ENCODE peak calls at places on chromosomes 7 and 10, in nine cellular contexts. One of them, this sample, is unnamed.

GRCh38 chr10:118873738-118874105 is 119.0 kb upstream of the CACUL1 start:
- DNase-seq in uterus: no peak
- DNase-seq in left ventricle myocardium inferior: no peak
- DNase-seq in H9: no peak
- DNase-seq in GM06990: no peak
- DNase-seq in right atrium auricular region: no peak
- DNase-seq in colonic mucosa: no peak
- DNase-seq in NT2/D1: no peak
- DNase-seq in AG04450: no peak
- DNase-seq in this sample: no peak

GRCh38 chr10:53453196-53453595 is 680.6 kb upstream of the MBL2 start:
- DNase-seq in NT2/D1: no peak
- DNase-seq in left ventricle myocardium inferior: no peak
- DNase-seq in GM06990: no peak
- DNase-seq in colonic mucosa: no peak
- DNase-seq in H9: no peak
- DNase-seq in right atrium auricular region: no peak
- DNase-seq in AG04450: no peak
- DNase-seq in uterus: no peak
- DNase-seq in this sample: no peak

GRCh38 chr7:137667633-137668387 is 179.0 kb downstream of the DGKI start:
- DNase-seq in uterus: no peak
- DNase-seq in AG04450: peak; percentile 70
- DNase-seq in left ventricle myocardium inferior: no peak
- DNase-seq in colonic mucosa: no peak
- DNase-seq in NT2/D1: no peak
- DNase-seq in right atrium auricular region: no peak
- DNase-seq in H9: no peak
- DNase-seq in GM06990: no peak
- DNase-seq in this sample: no peak

GRCh38 chr10:74557098-74557497 is 269.3 kb upstream of the KAT6B start:
- DNase-seq in right atrium auricular region: no peak
- DNase-seq in AG04450: no peak
- DNase-seq in colonic mucosa: no peak
- DNase-seq in left ventricle myocardium inferior: no peak
- DNase-seq in H9: no peak
- DNase-seq in NT2/D1: no peak
- DNase-seq in uterus: no peak
- DNase-seq in GM06990: no peak
- DNase-seq in this sample: no peak

GRCh38 chr10:70847666-70848360 is 32.1 kb downstream of the SGPL1 start:
- DNase-seq in GM06990: no peak
- DNase-seq in NT2/D1: no peak
- DNase-seq in AG04450: no peak
- DNase-seq in colonic mucosa: no peak
- DNase-seq in left ventricle myocardium inferior: no peak
- DNase-seq in H9: no peak
- DNase-seq in uterus: no peak
- DNase-seq in right atrium auricular region: no peak
- DNase-seq in this sample: no peak

GRCh38 chr7:149826344-149827088 is 11.7 kb upstream of the ZNF862 start:
- DNase-seq in GM06990: no peak
- DNase-seq in right atrium auricular region: no peak
- DNase-seq in NT2/D1: no peak
- DNase-seq in colonic mucosa: no peak
- DNase-seq in uterus: no peak
- DNase-seq in AG04450: no peak
- DNase-seq in H9: no peak
- DNase-seq in left ventricle myocardium inferior: no peak
- DNase-seq in this sample: no peak

GRCh38 chr7:110539216-110539615 is 551.7 kb upstream of the LRRN3 start:
- DNase-seq in uterus: no peak
- DNase-seq in AG04450: peak; percentile 32
- DNase-seq in NT2/D1: no peak
- DNase-seq in colonic mucosa: no peak
- DNase-seq in right atrium auricular region: no peak
- DNase-seq in H9: no peak
- DNase-seq in GM06990: no peak
- DNase-seq in left ventricle myocardium inferior: no peak
- DNase-seq in this sample: no peak

GRCh38 chr10:95480901-95481491 is 80.2 kb downstream of the SORBS1 start:
- DNase-seq in colonic mucosa: no peak
- DNase-seq in GM06990: no peak
- DNase-seq in left ventricle myocardium inferior: no peak
- DNase-seq in H9: peak; percentile 42
- DNase-seq in NT2/D1: no peak
- DNase-seq in AG04450: no peak
- DNase-seq in uterus: no peak
- DNase-seq in right atrium auricular region: no peak
- DNase-seq in this sample: no peak

GRCh38 chr10:6140965-6141295 is 52.1 kb downstream of the RBM17 start:
- DNase-seq in colonic mucosa: no peak
- DNase-seq in NT2/D1: no peak
- DNase-seq in right atrium auricular region: no peak
- DNase-seq in GM06990: no peak
- DNase-seq in uterus: no peak
- DNase-seq in H9: no peak
- DNase-seq in left ventricle myocardium inferior: no peak
- DNase-seq in AG04450: no peak
- DNase-seq in this sample: no peak

GRCh38 chr10:6136215-6137201 is 47.7 kb downstream of the RBM17 start:
- DNase-seq in left ventricle myocardium inferior: no peak
- DNase-seq in colonic mucosa: no peak
- DNase-seq in NT2/D1: no peak
- DNase-seq in uterus: peak; percentile 12
- DNase-seq in AG04450: peak; percentile 32
- DNase-seq in GM06990: peak; percentile 72
- DNase-seq in H9: no peak
- DNase-seq in right atrium auricular region: no peak
- DNase-seq in this sample: no peak

GRCh38 chr10:6140141-6140841 is 51.5 kb downstream of the RBM17 start:
- DNase-seq in colonic mucosa: peak; percentile 49
- DNase-seq in uterus: no peak
- DNase-seq in H9: no peak
- DNase-seq in GM06990: no peak
- DNase-seq in AG04450: no peak
- DNase-seq in NT2/D1: no peak
- DNase-seq in left ventricle myocardium inferior: no peak
- DNase-seq in right atrium auricular region: no peak
- DNase-seq in this sample: no peak

GRCh38 chr10:6139470-6139869 is 50.6 kb downstream of the RBM17 start:
- DNase-seq in uterus: no peak
- DNase-seq in AG04450: no peak
- DNase-seq in right atrium auricular region: no peak
- DNase-seq in colonic mucosa: no peak
- DNase-seq in H9: no peak
- DNase-seq in GM06990: no peak
- DNase-seq in NT2/D1: no peak
- DNase-seq in left ventricle myocardium inferior: no peak
- DNase-seq in this sample: no peak

DNA sequence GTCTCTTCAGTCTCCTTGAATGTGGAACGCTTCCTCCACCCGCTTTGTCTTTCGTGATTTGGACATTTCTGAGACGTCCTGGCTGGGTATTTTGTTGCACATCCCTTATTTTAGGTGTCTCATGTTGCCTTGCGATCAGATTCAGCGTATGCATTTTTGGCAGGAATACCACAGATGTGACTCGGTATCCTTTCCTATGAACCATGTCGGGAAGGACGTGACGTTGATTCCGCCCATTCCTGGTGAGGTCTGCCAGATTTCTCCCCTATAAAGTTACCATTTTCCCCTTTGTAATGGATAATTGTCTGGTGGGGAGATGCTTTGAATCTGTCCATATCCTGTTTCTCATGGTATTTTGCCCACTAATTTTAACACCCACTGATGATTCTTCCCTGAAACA is 49.6 kb downstream of the RBM17 start:
- DNase-seq in colonic mucosa: no peak
- DNase-seq in left ventricle myocardium inferior: no peak
- DNase-seq in H9: no peak
- DNase-seq in right atrium auricular region: no peak
- DNase-seq in GM06990: no peak
- DNase-seq in NT2/D1: no peak
- DNase-seq in uterus: peak; percentile 8
- DNase-seq in AG04450: no peak
- DNase-seq in this sample: no peak
- H3K27me3 ChIP-seq in colonic mucosa: no peaks in the 10 kb centered on the region
- H3K27me3 ChIP-seq in left ventricle myocardium inferior: peaks cover 14% of the 10 kb centered on the region
- H3K27me3 ChIP-seq in H9: no peaks in the 10 kb centered on the region
- H3K27me3 ChIP-seq in right atrium auricular region: no peaks in the 10 kb centered on the region
- H3K27me3 ChIP-seq in GM06990: no peaks in the 10 kb centered on the region
- H3K27me3 ChIP-seq in NT2/D1: peaks cover 6% of the 10 kb centered on the region
- H3K27me3 ChIP-seq in uterus: no peaks in the 10 kb centered on the region
- H3K27me3 ChIP-seq in AG04450: no peaks in the 10 kb centered on the region
- H3K27me3 ChIP-seq in this sample: no peaks in the 10 kb centered on the region

DNA sequence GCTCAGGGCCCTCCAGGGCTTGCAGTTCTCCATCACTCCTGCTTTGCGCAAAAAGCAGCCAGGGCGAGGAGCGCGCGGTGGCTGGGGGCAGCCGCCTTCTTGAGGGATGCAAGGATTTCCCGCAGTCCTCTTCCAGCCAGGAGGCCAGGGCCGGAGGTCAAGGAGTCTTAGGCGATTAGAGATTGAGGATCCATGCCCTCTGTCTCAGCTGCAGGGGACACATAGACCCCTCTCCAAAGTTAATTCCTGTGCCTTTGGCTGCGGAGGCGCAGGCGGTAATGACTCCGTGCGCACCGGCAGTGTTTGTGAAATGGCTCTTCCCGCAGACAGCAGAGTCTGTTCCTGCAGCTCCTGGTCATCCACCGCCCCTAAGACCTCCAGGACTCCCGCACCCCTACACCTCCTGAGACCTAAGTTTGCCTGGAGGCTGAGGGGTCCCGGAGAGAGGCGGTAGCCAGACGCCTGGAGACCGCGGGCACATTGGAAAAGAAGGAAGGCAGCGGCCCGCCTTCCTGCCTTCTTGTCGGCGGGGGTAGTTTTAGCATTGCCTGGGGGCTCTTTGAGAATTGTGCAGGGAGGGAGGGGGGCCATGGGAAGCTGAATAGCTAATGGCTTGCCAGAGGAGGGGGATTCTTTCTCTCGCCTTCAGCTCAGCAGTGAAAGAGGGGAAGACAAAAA is 3.3 kb upstream of the NEUROG3 start:
- DNase-seq in colonic mucosa: no peak
- DNase-seq in NT2/D1: no peak
- DNase-seq in GM06990: no peak
- DNase-seq in uterus: no peak
- DNase-seq in right atrium auricular region: no peak
- DNase-seq in left ventricle myocardium inferior: no peak
- DNase-seq in H9: peak; percentile 48
- DNase-seq in AG04450: no peak
- DNase-seq in this sample: no peak
- H3K27me3 ChIP-seq in colonic mucosa: peaks cover 62% of the 10 kb centered on the region
- H3K27me3 ChIP-seq in NT2/D1: peaks cover 100% of the 10 kb centered on the region
- H3K27me3 ChIP-seq in GM06990: peaks cover 7% of the 10 kb centered on the region
- H3K27me3 ChIP-seq in uterus: peaks cover 23% of the 10 kb centered on the region
- H3K27me3 ChIP-seq in right atrium auricular region: peaks cover 12% of the 10 kb centered on the region
- H3K27me3 ChIP-seq in left ventricle myocardium inferior: peaks cover 98% of the 10 kb centered on the region
- H3K27me3 ChIP-seq in H9: peaks cover 95% of the 10 kb centered on the region
- H3K27me3 ChIP-seq in AG04450: peaks cover 84% of the 10 kb centered on the region
- H3K27me3 ChIP-seq in this sample: no peaks in the 10 kb centered on the region

DNA sequence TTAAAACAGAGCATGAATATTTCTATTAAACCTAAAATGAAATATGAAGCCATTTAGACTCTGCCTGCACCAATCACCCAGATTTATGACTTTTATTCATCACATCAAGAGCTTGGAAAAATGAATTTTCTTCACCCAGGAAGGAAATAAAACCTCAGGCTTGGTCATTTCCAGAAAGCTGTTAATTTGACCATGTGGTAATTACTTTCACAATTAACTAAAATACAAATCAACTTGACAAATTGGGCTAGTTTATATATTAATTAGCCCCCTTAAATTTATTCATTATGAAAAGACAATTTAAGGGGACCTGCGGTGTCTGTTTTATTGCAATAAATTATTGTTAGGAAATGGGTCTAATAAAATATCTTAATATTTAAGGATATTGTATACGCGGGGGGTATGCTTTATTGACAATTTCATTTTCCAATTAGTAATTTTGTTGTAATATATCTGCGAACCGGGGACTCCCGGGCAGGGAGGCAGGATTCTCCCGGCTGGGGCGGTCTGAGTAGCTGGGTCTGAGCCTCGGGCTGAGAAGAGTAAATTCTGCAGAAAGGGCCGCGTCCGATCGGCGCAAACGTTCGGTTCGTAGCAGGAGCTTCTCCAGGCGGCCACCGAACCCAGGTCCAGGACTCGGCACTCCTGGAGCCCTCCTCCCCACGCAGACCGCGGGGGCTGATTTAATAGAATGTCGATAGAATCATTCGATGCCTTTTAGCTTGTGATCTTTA is 9.4 kb upstream of the MNX1 start:
- DNase-seq in uterus: no peak
- DNase-seq in colonic mucosa: no peak
- DNase-seq in GM06990: no peak
- DNase-seq in NT2/D1: no peak
- DNase-seq in right atrium auricular region: no peak
- DNase-seq in left ventricle myocardium inferior: no peak
- DNase-seq in AG04450: no peak
- DNase-seq in H9: no peak
- DNase-seq in this sample: no peak
- H3K27me3 ChIP-seq in uterus: peaks cover 72% of the 10 kb centered on the region
- H3K27me3 ChIP-seq in colonic mucosa: peaks cover 90% of the 10 kb centered on the region
- H3K27me3 ChIP-seq in GM06990: peaks cover 4% of the 10 kb centered on the region
- H3K27me3 ChIP-seq in NT2/D1: peaks cover 100% of the 10 kb centered on the region
- H3K27me3 ChIP-seq in right atrium auricular region: peaks cover 37% of the 10 kb centered on the region
- H3K27me3 ChIP-seq in left ventricle myocardium inferior: peaks cover 100% of the 10 kb centered on the region
- H3K27me3 ChIP-seq in AG04450: peaks cover 94% of the 10 kb centered on the region
- H3K27me3 ChIP-seq in H9: peaks cover 95% of the 10 kb centered on the region
- H3K27me3 ChIP-seq in this sample: peaks cover 40% of the 10 kb centered on the region

GRCh38 chr10:127196955-127197432 is 603 bp upstream of the INSYN2A start:
- DNase-seq in AG04450: no peak
- DNase-seq in uterus: no peak
- DNase-seq in NT2/D1: no peak
- DNase-seq in GM06990: no peak
- DNase-seq in left ventricle myocardium inferior: no peak
- DNase-seq in colonic mucosa: no peak
- DNase-seq in right atrium auricular region: no peak
- DNase-seq in H9: no peak
- DNase-seq in this sample: no peak

GRCh38 chr10:127195571-127196226 is 692 bp downstream of the INSYN2A start:
- DNase-seq in NT2/D1: no peak
- DNase-seq in right atrium auricular region: no peak
- DNase-seq in AG04450: no peak
- DNase-seq in H9: peak; percentile 48
- DNase-seq in GM06990: no peak
- DNase-seq in left ventricle myocardium inferior: no peak
- DNase-seq in uterus: no peak
- DNase-seq in colonic mucosa: no peak
- DNase-seq in this sample: no peak

GRCh38 chr10:127194598-127194997 is 1.8 kb downstream of the INSYN2A start:
- DNase-seq in left ventricle myocardium inferior: no peak
- DNase-seq in uterus: no peak
- DNase-seq in NT2/D1: no peak
- DNase-seq in colonic mucosa: no peak
- DNase-seq in right atrium auricular region: no peak
- DNase-seq in AG04450: no peak
- DNase-seq in GM06990: no peak
- DNase-seq in H9: no peak
- DNase-seq in this sample: no peak

GRCh38 chr10:127195041-127195506 is 1.3 kb downstream of the INSYN2A start:
- DNase-seq in left ventricle myocardium inferior: no peak
- DNase-seq in uterus: no peak
- DNase-seq in AG04450: no peak
- DNase-seq in NT2/D1: no peak
- DNase-seq in GM06990: no peak
- DNase-seq in right atrium auricular region: no peak
- DNase-seq in colonic mucosa: no peak
- DNase-seq in H9: peak; percentile 56
- DNase-seq in this sample: no peak

DNA sequence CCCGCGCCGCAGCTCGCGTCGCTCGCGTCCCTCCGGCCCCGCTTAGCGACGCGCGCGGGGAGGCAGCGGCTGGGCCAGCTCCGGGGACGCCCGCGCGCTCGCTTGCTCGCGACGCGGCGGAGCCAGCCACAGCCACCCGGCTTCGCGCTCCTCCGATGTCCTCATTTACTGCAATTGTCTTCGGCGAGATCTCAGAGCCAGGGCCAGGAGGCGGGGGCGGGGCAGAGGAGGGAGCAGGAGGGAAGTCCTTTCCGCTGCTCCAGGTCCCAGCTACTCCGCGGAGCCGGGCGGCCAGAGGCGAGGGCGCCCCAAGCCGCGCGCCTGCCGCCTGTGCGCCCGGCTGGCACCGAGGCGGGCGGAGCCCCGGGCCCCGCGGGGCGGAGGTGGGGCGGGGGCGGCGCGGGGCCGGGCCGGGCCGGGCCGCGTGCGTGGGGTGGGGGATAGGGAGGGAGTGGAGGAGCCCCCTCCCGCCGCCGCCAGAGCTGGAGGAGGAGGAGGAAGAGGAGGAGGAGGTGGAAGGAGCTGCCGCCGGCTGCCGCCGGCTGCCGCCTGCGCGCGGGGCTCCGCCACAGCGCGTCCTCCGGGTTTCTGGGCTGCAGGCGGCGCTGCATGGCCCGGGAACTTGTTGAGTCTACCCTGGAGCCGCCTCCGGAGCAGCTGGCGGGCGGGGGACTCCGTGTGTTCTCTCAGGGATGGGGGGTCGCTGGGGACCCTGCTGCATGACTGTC is at the start of gene INSYN2A:
- DNase-seq in H9: peak; percentile 73
- DNase-seq in left ventricle myocardium inferior: peak; percentile 32
- DNase-seq in right atrium auricular region: no peak
- DNase-seq in uterus: peak; percentile 42
- DNase-seq in NT2/D1: no peak
- DNase-seq in colonic mucosa: peak; percentile 30
- DNase-seq in GM06990: no peak
- DNase-seq in AG04450: no peak
- DNase-seq in this sample: no peak
- H3K27me3 ChIP-seq in H9: peaks cover 3% of the 10 kb centered on the region
- H3K27me3 ChIP-seq in left ventricle myocardium inferior: peaks cover 21% of the 10 kb centered on the region
- H3K27me3 ChIP-seq in right atrium auricular region: no peaks in the 10 kb centered on the region
- H3K27me3 ChIP-seq in uterus: no peaks in the 10 kb centered on the region
- H3K27me3 ChIP-seq in NT2/D1: peaks cover 30% of the 10 kb centered on the region
- H3K27me3 ChIP-seq in colonic mucosa: peaks cover 22% of the 10 kb centered on the region
- H3K27me3 ChIP-seq in GM06990: no peaks in the 10 kb centered on the region
- H3K27me3 ChIP-seq in AG04450: peaks cover 8% of the 10 kb centered on the region
- H3K27me3 ChIP-seq in this sample: no peaks in the 10 kb centered on the region

This sample was measured in vagina.